ENCODE peak calls at places on chromosomes 5 and 9, in four cellular contexts. One of them, this sample, is unnamed.

GRCh38 chr9:117232266-117232665 is 182.6 kb downstream of the ASTN2 start:
- DNase-seq in GM18507: no peak
- DNase-seq in mesendoderm: no peak
- DNase-seq in SW 1271: no peak
- DNase-seq in this sample: no peak

GRCh38 chr5:6715758-6716633 is 2.8 kb downstream of the TENT4A start:
- DNase-seq in GM18507: no peak
- DNase-seq in SW 1271: no peak
- DNase-seq in mesendoderm: no peak
- DNase-seq in this sample: no peak

GRCh38 chr5:105924366-105924765 is 1746.4 kb downstream of the EFNA5 start:
- DNase-seq in mesendoderm: peak
- DNase-seq in SW 1271: no peak
- DNase-seq in GM18507: no peak
- DNase-seq in this sample: peak

GRCh38 chr5:32342656-32343055 is 29.9 kb upstream of the MTMR12 start:
- DNase-seq in GM18507: no peak
- DNase-seq in mesendoderm: no peak
- DNase-seq in SW 1271: no peak
- DNase-seq in this sample: no peak

GRCh38 chr9:19154135-19154612 is 26.9 kb upstream of the PLIN2 start:
- DNase-seq in SW 1271: no peak
- DNase-seq in mesendoderm: peak
- DNase-seq in GM18507: no peak
- DNase-seq in this sample: peak

GRCh38 chr9:911003-911402 is 65.5 kb upstream of the DMRT3 start:
- DNase-seq in GM18507: no peak
- DNase-seq in mesendoderm: peak
- DNase-seq in SW 1271: no peak
- DNase-seq in this sample: no peak

GRCh38 chr5:60492958-60493357 is 207.0 kb downstream of the DEPDC1B start:
- DNase-seq in SW 1271: no peak
- DNase-seq in mesendoderm: no peak
- DNase-seq in GM18507: no peak
- DNase-seq in this sample: no peak

GRCh38 chr9:73137286-73137899 is 14.3 kb upstream of the ANXA1 start:
- DNase-seq in mesendoderm: no peak
- DNase-seq in SW 1271: no peak
- DNase-seq in GM18507: no peak
- DNase-seq in this sample: no peak

GRCh38 chr9:19201899-19202891 is 28.3 kb upstream of the DENND4C start:
- DNase-seq in SW 1271: no peak
- DNase-seq in mesendoderm: peak
- DNase-seq in GM18507: no peak
- DNase-seq in this sample: no peak

GRCh38 chr5:142779163-142779562 is 9.0 kb downstream of the ARHGAP26 start:
- DNase-seq in GM18507: no peak
- DNase-seq in SW 1271: no peak
- DNase-seq in mesendoderm: peak
- DNase-seq in this sample: no peak

GRCh38 chr9:135468866-135469521 is 10.6 kb upstream of the PPP1R26 start:
- DNase-seq in GM18507: no peak
- DNase-seq in mesendoderm: peak
- DNase-seq in SW 1271: peak
- DNase-seq in this sample: no peak

GRCh38 chr5:65440456-65440855 is 41.3 kb downstream of the ADAMTS6 start:
- DNase-seq in mesendoderm: no peak
- DNase-seq in GM18507: no peak
- DNase-seq in SW 1271: no peak
- DNase-seq in this sample: no peak

GRCh38 chr9:72675586-72675985 is 154.2 kb downstream of the TMC1 start:
- DNase-seq in mesendoderm: peak
- DNase-seq in GM18507: no peak
- DNase-seq in SW 1271: no peak
- DNase-seq in this sample: peak

GRCh38 chr9:79896390-79896789 is 324.6 kb downstream of the TLE4 start:
- DNase-seq in SW 1271: no peak
- DNase-seq in GM18507: no peak
- DNase-seq in mesendoderm: no peak
- DNase-seq in this sample: no peak

GRCh38 chr9:11805969-11806368 is 887.2 kb upstream of the TYRP1 start:
- DNase-seq in SW 1271: no peak
- DNase-seq in mesendoderm: no peak
- DNase-seq in GM18507: no peak
- DNase-seq in this sample: no peak

GRCh38 chr9:33785914-33786313 is 9.4 kb upstream of the PRSS3 start:
- DNase-seq in SW 1271: no peak
- DNase-seq in GM18507: no peak
- DNase-seq in mesendoderm: peak
- DNase-seq in this sample: no peak

GRCh38 chr9:76415731-76416130 is 21.5 kb upstream of the RFK start:
- DNase-seq in mesendoderm: no peak
- DNase-seq in SW 1271: no peak
- DNase-seq in GM18507: no peak
- DNase-seq in this sample: no peak

GRCh38 chr5:177524539-177524900 is 7.8 kb upstream of the DDX41 start:
- DNase-seq in GM18507: no peak
- DNase-seq in mesendoderm: no peak
- DNase-seq in SW 1271: no peak
- DNase-seq in this sample: no peak

GRCh38 chr9:136757328-136757727 is 715 bp downstream of the LCN8 start:
- DNase-seq in GM18507: no peak
- DNase-seq in SW 1271: no peak
- DNase-seq in mesendoderm: no peak
- DNase-seq in this sample: no peak

This sample was measured in skeletal muscle cell.